ENCODE peak calls at places on chromosome 4, in seven cellular contexts. W, I, A, Z, Q, L and C are unnamed samples.

GRCh38 chr4:22220965-22221364 is 272.4 kb upstream of the KCNIP4 start:
- DNase-seq in Z (no peak), Q (no peak), I (no peak), A (no peak), W (no peak), L (no peak), C (no peak)

GRCh38 chr4:12852338-12853307 is 631.5 kb downstream of the RAB28 start:
- DNase-seq in L (peak), Z (peak), W (peak), A (peak), I (peak), Q (no peak), C (no peak)

GRCh38 chr4:118732591-118733330 is 47.6 kb downstream of the METTL14 start:
- DNase-seq in I (no peak), Q (no peak), L (no peak), Z (peak), W (peak), A (peak), C (no peak)

GRCh38 chr4:56531823-56532222 is 26.2 kb downstream of the ARL9 start:
- DNase-seq in L (no peak), Z (no peak), W (peak), I (no peak), Q (no peak), A (no peak), C (no peak)

GRCh38 chr4:82739292-82740190 is 59.1 kb downstream of the SCD5 start:
- DNase-seq in Q (peak), A (peak), W (peak), I (peak), Z (no peak), L (no peak), C (peak)

GRCh38 chr4:169070895-169071218 is 60.8 kb upstream of the CBR4 start:
- DNase-seq in L (peak), Q (no peak), Z (no peak), A (no peak), W (peak), I (no peak), C (peak)

GRCh38 chr4:175282407-175282806 is 364.2 kb downstream of the ADAM29 start:
- DNase-seq in I (no peak), W (no peak), L (no peak), A (no peak), Q (no peak), Z (no peak), C (no peak)

GRCh38 chr4:48340276-48340904 is 939 bp upstream of the SLAIN2 start:
- DNase-seq in Z (peak), A (peak), I (peak), W (peak), L (no peak), Q (no peak), C (no peak)

GRCh38 chr4:5707366-5708133 is 809 bp downstream of the EVC2 start:
- DNase-seq in W (no peak), Z (no peak), I (no peak), Q (no peak), L (no peak), A (no peak), C (no peak)

GRCh38 chr4:144656857-144657256 is 10.9 kb downstream of the HHIP start:
- DNase-seq in L (no peak), Z (no peak), W (peak), Q (no peak), I (no peak), A (peak), C (no peak)

GRCh38 chr4:15676899-15677298 is 4.7 kb upstream of the FAM200B start:
- DNase-seq in L (no peak), W (no peak), I (no peak), Z (no peak), A (no peak), Q (no peak), C (no peak)

GRCh38 chr4:82583897-82584604 is 22.3 kb upstream of the TMEM150C start:
- DNase-seq in A (no peak), W (no peak), Z (no peak), I (no peak), L (no peak), Q (no peak), C (no peak)

GRCh38 chr4:65968873-65969272 is 298.6 kb upstream of the EPHA5 start:
- DNase-seq in Z (no peak), W (peak), A (peak), Q (no peak), L (no peak), I (no peak), C (no peak)

GRCh38 chr4:959338-960139 is 13.8 kb downstream of the DGKQ start:
- DNase-seq in Q (no peak), I (no peak), L (no peak), W (no peak), A (no peak), Z (no peak), C (no peak)

GRCh38 chr4:81470456-81471327 is 1.0 kb downstream of the RASGEF1B start:
- DNase-seq in Z (no peak), L (no peak), I (peak), W (no peak), Q (peak), A (no peak), C (peak)

GRCh38 chr4:170374770-170375169 is 285.0 kb upstream of the AADAT start:
- DNase-seq in Q (no peak), W (peak), I (peak), Z (no peak), L (no peak), A (no peak), C (no peak)

GRCh38 chr4:110087116-110087708 is 111.2 kb downstream of the ELOVL6 start:
- DNase-seq in Q (no peak), I (no peak), Z (no peak), A (peak), W (peak), L (no peak), C (no peak)

GRCh38 chr4:7862561-7863200 is 77.0 kb downstream of the AFAP1 start:
- DNase-seq in I (no peak), A (no peak), Z (no peak), L (no peak), Q (no peak), W (no peak), C (no peak)

GRCh38 chr4:101418055-101418454 is 70.7 kb upstream of the PPP3CA start:
- DNase-seq in A (peak), Q (peak), Z (no peak), W (peak), L (no peak), I (no peak), C (no peak)

GRCh38 chr4:20311863-20312262 is 60.2 kb downstream of the SLIT2 start:
- DNase-seq in W (no peak), A (peak), Z (no peak), L (no peak), Q (no peak), I (no peak), C (no peak)

GRCh38 chr4:161828061-161828460 is 335.7 kb downstream of the FSTL5 start:
- DNase-seq in I (no peak), Z (no peak), L (no peak), A (peak), W (no peak), Q (no peak), C (no peak)

GRCh38 chr4:173169178-173169427 is 492 bp downstream of the GALNT7 start:
- DNase-seq in W (no peak), Z (no peak), L (no peak), Q (no peak), A (no peak), I (no peak), C (no peak)

GRCh38 chr4:99088485-99089365 is at the start of gene ADH5:
- DNase-seq in Z (peak), W (peak), I (peak), Q (peak), A (peak), L (peak), C (peak)

GRCh38 chr4:19514276-19515070 is 737.2 kb upstream of the SLIT2 start:
- DNase-seq in Q (no peak), A (no peak), I (no peak), W (no peak), L (no peak), Z (no peak), C (no peak)